ENCODE peak calls at places on chromosome 12, in seven cellular contexts. G is IMR-90, W is SK-N-SH, U is K562, R is A549, N is HepG2, X is HCT116. V is an unnamed sample.
A peak's percentile ranks its signal among the peaks of the same experiment; 100 is the strongest.

GRCh38 chr12:53365245-53365904 is 14.6 kb upstream of the SP1 start:
- DNase-seq in W (no peak), U (peak; percentile 74), N (no peak), X (no peak), R (no peak), G (peak; percentile 49), V (no peak)

GRCh38 chr12:132388379-132389015 is 59.1 kb upstream of the GALNT9 start:
- DNase-seq in G (no peak), U (no peak), X (no peak), W (no peak), R (no peak), N (no peak), V (no peak)

GRCh38 chr12:27277846-27278260 is 33.8 kb downstream of the STK38L start:
- DNase-seq in N (peak; percentile 60), U (no peak), W (no peak), X (peak; percentile 6), G (peak; percentile 97), R (peak; percentile 62), V (no peak)

GRCh38 chr12:55060970-55061543 is 41.3 kb downstream of the NEUROD4 start:
- DNase-seq in R (no peak), W (no peak), U (no peak), X (no peak), G (no peak), N (no peak), V (no peak)

GRCh38 chr12:49909328-49909727 is 5.6 kb upstream of the FAIM2 start:
- DNase-seq in R (no peak), U (no peak), N (no peak), G (no peak), X (no peak), W (no peak), V (no peak)

GRCh38 chr12:108955225-108955835 is 65.5 kb downstream of the SVOP start:
- DNase-seq in X (no peak), N (peak; percentile 7), G (no peak), W (peak; percentile 8), R (peak; percentile 48), U (no peak), V (no peak)

GRCh38 chr12:78951746-78952532 is 87.4 kb downstream of the SYT1 start:
- DNase-seq in N (no peak), G (no peak), X (no peak), W (peak; percentile 30), U (no peak), R (no peak), V (no peak)

GRCh38 chr12:95549392-95550084 is 1.7 kb downstream of the USP44 start:
- DNase-seq in R (no peak), W (no peak), U (no peak), N (no peak), G (no peak), X (no peak), V (no peak)

GRCh38 chr12:92927055-92927435 is 2.0 kb downstream of the EEA1 start:
- DNase-seq in N (peak; percentile 29), U (no peak), X (no peak), G (peak; percentile 28), R (peak; percentile 59), W (peak; percentile 25), V (no peak)

DNA sequence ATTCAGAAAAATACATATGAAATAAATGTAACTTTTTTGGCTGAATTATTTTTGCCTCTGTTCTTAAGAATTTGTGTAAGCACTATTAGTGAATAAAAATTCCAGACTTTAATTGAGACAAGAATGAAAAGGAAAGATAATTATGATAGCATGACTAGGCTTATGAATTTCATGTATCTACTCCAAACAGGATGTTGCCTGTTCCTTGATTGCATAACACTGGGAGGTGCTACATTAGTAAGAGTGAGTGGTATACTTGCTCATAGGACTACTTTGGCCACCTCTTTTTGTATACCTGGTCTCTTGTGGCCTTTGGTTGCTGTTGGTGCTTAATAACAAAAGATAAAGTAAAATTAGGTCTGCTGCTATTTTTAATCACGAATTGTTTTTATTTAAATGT is 112.8 kb downstream of the NAV3 start:
- DNase-seq in G (peak; percentile 87), N (no peak), R (peak; percentile 73), U (no peak), X (peak; percentile 43), W (no peak), V (no peak)
- TF ChIP-seq RAD21 in G (no peak), N (no peak), R (no peak), U (no peak), X (no peak), W (no peak), V (no peak)

DNA sequence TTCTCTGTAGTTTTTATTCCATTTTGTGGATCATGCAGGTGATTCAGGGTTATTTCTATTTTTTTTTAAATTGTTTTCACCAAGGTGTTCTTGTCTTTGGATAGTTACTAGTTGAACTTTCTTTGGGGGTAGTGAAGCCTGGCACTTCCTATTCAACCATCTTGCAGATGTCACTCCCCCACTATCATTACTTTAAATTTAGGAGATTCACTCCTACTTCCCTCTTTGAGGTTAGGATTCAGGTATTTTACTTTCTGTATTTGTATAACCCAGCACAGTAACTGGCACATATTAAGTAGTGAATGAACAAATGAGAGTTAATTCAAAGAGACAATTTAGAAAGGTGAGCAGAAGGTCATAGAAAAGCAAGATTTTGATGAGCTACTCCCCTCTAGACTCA is 255.6 kb downstream of the ATP23 start:
- DNase-seq in X (no peak), R (no peak), N (no peak), W (no peak), U (no peak), G (no peak), V (no peak)
- TF ChIP-seq RAD21 in X (no peak), R (no peak), N (no peak), W (no peak), U (no peak), G (no peak), V (no peak)

GRCh38 chr12:113088971-113089756 is 32.6 kb downstream of the DTX1 start:
- DNase-seq in G (no peak), X (no peak), N (no peak), R (no peak), U (no peak), W (no peak), V (no peak)
- TF ChIP-seq RAD21 in G (no peak), X (no peak), N (no peak), R (no peak), U (no peak), W (no peak), V (no peak)

GRCh38 chr12:71071466-71072097 is 86.2 kb downstream of the TSPAN8 start:
- DNase-seq in N (no peak), U (no peak), X (no peak), R (no peak), G (no peak), W (no peak), V (no peak)
- TF ChIP-seq RAD21 in N (no peak), U (no peak), X (no peak), R (no peak), G (no peak), W (no peak), V (no peak)

GRCh38 chr12:80625901-80626300 is 81.5 kb upstream of the MYF6 start:
- DNase-seq in W (no peak), R (no peak), X (no peak), N (no peak), U (no peak), G (no peak), V (no peak)
- TF ChIP-seq RAD21 in W (no peak), R (no peak), X (no peak), N (no peak), U (no peak), G (no peak), V (no peak)

DNA sequence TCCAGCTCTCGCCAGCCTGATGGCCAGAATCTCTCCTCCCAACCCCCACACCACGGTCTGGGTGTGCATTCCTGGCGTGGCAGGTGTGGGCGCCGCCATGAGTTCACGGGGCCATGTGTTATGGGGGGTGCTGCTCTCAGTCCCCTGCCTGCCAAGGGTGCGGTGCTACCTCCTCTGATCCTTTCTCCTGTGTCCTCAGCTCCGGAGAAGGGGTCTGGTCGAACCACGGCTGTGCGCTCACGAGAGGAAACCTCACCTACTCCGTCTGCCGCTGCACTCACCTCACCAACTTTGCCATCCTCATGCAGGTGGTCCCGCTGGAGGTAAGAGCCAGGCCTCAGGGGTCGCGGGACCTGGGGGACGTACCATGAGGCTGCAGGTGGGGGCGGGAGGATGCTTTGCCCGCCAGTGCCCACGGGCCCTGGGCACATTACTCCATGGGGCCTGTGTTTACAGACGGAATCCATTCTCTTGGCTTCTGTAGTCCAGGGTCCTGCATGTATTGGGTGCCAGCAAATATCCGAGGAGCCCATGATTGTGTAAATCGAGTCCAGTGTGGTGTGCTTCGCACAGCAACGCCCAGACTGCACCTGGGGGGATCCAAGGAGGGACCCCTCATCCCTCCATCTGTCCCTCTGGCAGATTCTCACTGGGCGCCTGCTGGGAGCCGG is 130.8 kb downstream of the ADGRD1 start:
- DNase-seq in W (no peak), R (no peak), X (no peak), U (no peak), G (no peak), N (no peak), V (no peak)
- TF ChIP-seq RAD21 in W (no peak), R (no peak), X (no peak), U (no peak), G (no peak), N (no peak), V (no peak)

DNA sequence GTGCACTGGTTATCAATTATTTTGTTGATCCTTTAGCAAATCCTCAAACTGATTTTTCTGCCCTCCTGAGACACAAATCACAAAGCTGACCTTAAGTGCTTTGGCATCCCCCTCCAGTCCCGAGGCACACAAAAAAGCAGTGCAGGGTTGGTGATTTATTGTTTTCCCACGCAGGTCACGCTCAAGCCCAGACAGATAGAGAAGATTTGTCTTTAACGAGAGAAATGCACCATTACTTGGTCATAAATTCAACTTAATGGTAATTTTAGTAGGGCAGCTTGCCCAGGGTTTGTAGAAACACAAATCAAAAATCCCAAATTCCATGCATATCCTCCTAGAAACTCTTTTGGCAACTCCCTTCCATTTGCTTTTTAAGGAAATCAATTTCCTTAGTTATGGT is 132.6 kb downstream of the IGF1 start:
- DNase-seq in N (no peak), R (no peak), G (no peak), X (no peak), U (no peak), W (no peak), V (no peak)
- TF ChIP-seq RAD21 in N (no peak), R (no peak), G (no peak), X (no peak), U (no peak), W (no peak), V (no peak)

DNA sequence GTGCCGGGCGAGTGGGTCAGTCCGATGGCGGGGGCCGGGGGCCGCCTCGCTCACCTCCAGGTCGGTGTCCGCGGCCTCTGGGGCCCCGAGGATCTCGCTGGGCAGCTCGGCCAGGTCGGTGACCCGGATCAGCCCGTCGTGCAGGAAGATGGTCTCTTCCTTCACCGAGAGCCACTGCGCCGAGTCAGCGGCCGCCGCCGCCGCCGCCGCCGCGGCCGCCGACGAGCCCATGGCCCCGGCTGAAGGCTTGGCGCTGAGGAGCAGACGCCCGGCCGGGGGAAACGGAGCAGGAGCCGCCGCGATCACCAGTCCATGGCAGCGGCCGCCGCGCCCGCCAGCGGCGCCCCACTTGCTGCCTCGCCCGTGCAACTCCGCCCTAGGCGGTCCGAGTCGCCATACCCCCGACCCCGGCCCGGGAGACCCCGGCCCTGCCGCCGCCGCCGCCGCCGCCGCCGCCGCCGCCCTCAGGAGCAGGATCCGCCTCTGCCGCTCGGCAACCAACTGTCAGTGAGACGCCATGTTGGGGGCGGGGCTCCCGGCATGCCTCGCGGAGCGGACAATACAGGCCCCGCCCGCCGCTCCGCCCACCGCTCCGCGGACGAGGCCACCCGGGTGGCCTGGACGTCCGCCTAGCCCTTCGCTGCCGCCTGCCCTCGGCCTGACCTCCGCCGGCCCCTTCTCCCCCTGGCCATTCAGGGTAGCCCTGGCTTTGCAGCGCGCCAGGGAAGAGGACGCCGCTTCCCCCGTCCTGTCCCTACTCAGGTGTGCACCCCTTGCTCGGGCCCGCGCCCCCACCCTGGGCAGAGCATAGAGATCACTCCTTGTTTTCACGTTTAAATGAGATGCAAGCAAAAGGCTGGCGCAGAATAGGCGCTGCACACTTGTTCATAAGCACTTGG is at the start of gene HECTD4:
- DNase-seq in N (peak; percentile 82), U (peak; percentile 95), R (peak; percentile 87), X (peak; percentile 42), G (peak; percentile 75), W (peak; percentile 98), V (peak; percentile 49)
- TF ChIP-seq RAD21 in N (peak; percentile 11), U (no peak), R (no peak), X (no peak), G (no peak), W (no peak), V (no peak)